ENCODE peak calls at places on chromosomes 11 and 22, in five cellular contexts. O is H1, Q is HepG2, G is A549, V is HCT116. Y is an unnamed sample.

GRCh38 chr11:27330633-27331270 is 32.3 kb downstream of the CCDC34 start:
- DNase-seq in O (no peak), Q (peak), G (no peak), V (no peak), Y (no peak)

GRCh38 chr11:79052539-79052938 is 388.3 kb downstream of the TENM4 start:
- DNase-seq in O (no peak), Q (no peak), G (no peak), V (no peak), Y (no peak)

GRCh38 chr22:44085743-44086741 is 61.9 kb downstream of the PARVB start:
- DNase-seq in O (no peak), Q (peak), G (peak), V (peak), Y (peak)

GRCh38 chr11:13061294-13061990 is 52.3 kb downstream of the RASSF10 start:
- DNase-seq in O (no peak), Q (no peak), G (no peak), V (no peak), Y (no peak)

GRCh38 chr11:72685560-72686480 is 11.6 kb upstream of the PDE2A start:
- DNase-seq in O (no peak), Q (no peak), G (no peak), V (no peak), Y (peak)

GRCh38 chr22:48579035-48579914 is 1248.4 kb downstream of the BRD1 start:
- DNase-seq in O (no peak), Q (peak), G (no peak), V (no peak), Y (no peak)

GRCh38 chr22:36323855-36324331 is 63.9 kb downstream of the MYH9 start:
- DNase-seq in O (no peak), Q (no peak), G (no peak), V (no peak), Y (no peak)

GRCh38 chr11:22800482-22800881 is 29.1 kb downstream of the SVIP start:
- DNase-seq in O (no peak), Q (no peak), G (no peak), V (no peak), Y (no peak)

GRCh38 chr22:47344414-47344813 is 582.0 kb downstream of the TBC1D22A start:
- DNase-seq in O (no peak), Q (no peak), G (no peak), V (no peak), Y (no peak)

GRCh38 chr22:28283025-28283654 is 364.1 kb upstream of the PITPNB start:
- DNase-seq in O (no peak), Q (no peak), G (no peak), V (no peak), Y (peak)

GRCh38 chr11:65506316-65506769 is 7.5 kb downstream of the MALAT1 start:
- DNase-seq in O (no peak), Q (no peak), G (no peak), V (no peak), Y (no peak)

GRCh38 chr22:50261615-50262459 is at the start of gene MAPK12:
- DNase-seq in O (peak), Q (no peak), G (no peak), V (no peak), Y (no peak)

GRCh38 chr22:25775501-25775900 is 33.5 kb downstream of the MYO18B start:
- DNase-seq in O (peak), Q (no peak), G (no peak), V (no peak), Y (peak)

GRCh38 chr11:93392862-93393261 is 62.3 kb downstream of the DEUP1 start:
- DNase-seq in O (no peak), Q (no peak), G (no peak), V (no peak), Y (no peak)

GRCh38 chr11:47915407-47916137 is 64.8 kb upstream of the PTPRJ start:
- DNase-seq in O (no peak), Q (peak), G (no peak), V (no peak), Y (no peak)

GRCh38 chr11:396511-396947 is 2.5 kb downstream of the PKP3 start:
- DNase-seq in O (no peak), Q (peak), G (peak), V (no peak), Y (no peak)

GRCh38 chr22:37898441-37899181 is 7.5 kb upstream of the MICALL1 start:
- DNase-seq in O (peak), Q (peak), G (peak), V (no peak), Y (no peak)

GRCh38 chr11:35042906-35043305 is 96.1 kb upstream of the CD44 start:
- DNase-seq in O (no peak), Q (no peak), G (no peak), V (no peak), Y (no peak)

GRCh38 chr11:86101941-86102407 is 33.1 kb upstream of the PICALM start:
- DNase-seq in O (no peak), Q (no peak), G (peak), V (no peak), Y (peak)

GRCh38 chr11:100805509-100806199 is 118.6 kb downstream of the ARHGAP42 start:
- DNase-seq in O (no peak), Q (no peak), G (no peak), V (no peak), Y (peak)

GRCh38 chr22:49632199-49633009 is 195.3 kb downstream of the BRD1 start:
- DNase-seq in O (peak), Q (peak), G (peak), V (peak), Y (peak)

GRCh38 chr11:11944444-11944843 is 64.0 kb downstream of the DKK3 start:
- DNase-seq in O (no peak), Q (no peak), G (no peak), V (no peak), Y (no peak)

GRCh38 chr22:31056986-31057599 is 24.0 kb upstream of the SMTN start:
- DNase-seq in O (no peak), Q (no peak), G (no peak), V (no peak), Y (no peak)

GRCh38 chr11:2940166-2940929 is 11.1 kb upstream of the PHLDA2 start:
- DNase-seq in O (no peak), Q (peak), G (peak), V (peak), Y (no peak)

GRCh38 chr11:105265859-105266258 is 126.3 kb upstream of the CARD18 start:
- DNase-seq in O (no peak), Q (no peak), G (no peak), V (no peak), Y (peak)
- TF ChIP-seq CEBPB in O (no peak), Q (no peak), G (no peak), V (no peak), Y (no peak)

DNA sequence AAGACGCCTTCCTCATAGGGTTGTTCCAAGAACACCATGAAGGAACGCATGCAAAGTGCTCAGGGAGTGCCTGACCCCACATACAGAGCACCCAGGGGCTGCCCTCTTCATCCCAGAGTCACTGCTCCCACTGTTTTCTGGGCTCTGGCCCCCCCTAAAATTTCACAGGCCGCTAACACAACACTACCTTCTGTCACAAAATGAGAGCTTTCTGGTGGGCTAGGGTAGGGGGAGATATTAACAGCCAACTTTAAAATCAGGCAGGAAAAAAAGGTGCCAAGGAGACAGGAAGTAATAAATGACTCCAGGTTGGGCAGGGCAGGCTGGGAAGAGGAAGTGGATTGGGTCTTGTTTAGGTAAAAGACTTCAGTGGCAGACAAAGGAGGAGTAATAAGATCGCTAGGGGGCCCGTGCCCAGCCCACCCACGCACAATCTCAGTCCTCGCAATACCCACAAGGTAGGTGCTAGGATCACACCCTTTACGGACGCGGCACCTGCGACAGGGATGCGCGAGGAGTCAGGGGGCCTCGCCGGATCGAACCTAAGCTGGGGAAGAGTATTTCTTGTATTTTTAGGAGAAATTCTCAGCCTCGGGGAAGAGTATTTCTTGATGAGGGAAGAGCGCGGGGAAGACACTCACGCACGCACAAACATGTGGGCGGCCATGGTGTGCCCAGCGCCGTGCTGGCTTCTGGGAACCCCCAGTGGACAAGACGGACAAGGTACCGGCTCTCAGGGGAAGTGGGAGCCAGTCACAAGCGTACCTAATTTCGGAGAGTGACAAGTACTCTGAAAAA is 911 bp upstream of the FAM118A start:
- DNase-seq in O (peak), Q (no peak), G (no peak), V (peak), Y (no peak)
- TF ChIP-seq CEBPB in O (no peak), Q (no peak), G (no peak), V (no peak), Y (no peak)

GRCh38 chr11:68082478-68082877 is 38.7 kb downstream of the CHKA start:
- DNase-seq in O (no peak), Q (no peak), G (no peak), V (no peak), Y (no peak)

GRCh38 chr11:68081691-68082090 is 39.5 kb downstream of the CHKA start:
- DNase-seq in O (no peak), Q (no peak), G (no peak), V (no peak), Y (no peak)

GRCh38 chr11:68076371-68077042 is 37.7 kb downstream of the TCIRG1 start:
- DNase-seq in O (no peak), Q (peak), G (no peak), V (no peak), Y (no peak)

GRCh38 chr11:68074584-68075352 is 35.9 kb downstream of the TCIRG1 start:
- DNase-seq in O (no peak), Q (no peak), G (no peak), V (no peak), Y (no peak)

GRCh38 chr11:68077617-68078592 is 39.1 kb downstream of the TCIRG1 start:
- DNase-seq in O (no peak), Q (no peak), G (no peak), V (no peak), Y (peak)
- TF ChIP-seq CEBPB in O (no peak), Q (no peak), G (no peak), V (no peak), Y (no peak)

GRCh38 chr22:20084547-20085413 is 4.7 kb downstream of the DGCR8 start:
- DNase-seq in O (peak), Q (peak), G (no peak), V (no peak), Y (no peak)
- TF ChIP-seq CEBPB in O (no peak), Q (no peak), G (no peak), V (no peak), Y (no peak)

GRCh38 chr11:107770546-107770945 is 58.7 kb upstream of the SLN start:
- DNase-seq in O (peak), Q (no peak), G (no peak), V (no peak), Y (peak)
- TF ChIP-seq CEBPB in O (no peak), Q (no peak), G (no peak), V (no peak), Y (peak)

GRCh38 chr11:108902027-108902469 is 237.2 kb downstream of the DDX10 start:
- DNase-seq in O (no peak), Q (peak), G (peak), V (no peak), Y (no peak)

GRCh38 chr11:108901359-108901758 is 236.5 kb downstream of the DDX10 start:
- DNase-seq in O (no peak), Q (no peak), G (no peak), V (no peak), Y (peak)

GRCh38 chr11:108906826-108907225 is 242.0 kb downstream of the DDX10 start:
- DNase-seq in O (no peak), Q (no peak), G (no peak), V (no peak), Y (peak)

GRCh38 chr11:108906329-108906728 is 241.5 kb downstream of the DDX10 start:
- DNase-seq in O (no peak), Q (peak), G (peak), V (no peak), Y (peak)
- TF ChIP-seq CEBPB in O (no peak), Q (no peak), G (no peak), V (peak), Y (peak)

GRCh38 chr11:102518296-102519094 is 12.1 kb downstream of the MMP7 start:
- DNase-seq in O (no peak), Q (no peak), G (no peak), V (no peak), Y (no peak)

GRCh38 chr11:102516179-102516578 is 14.4 kb downstream of the MMP7 start:
- DNase-seq in O (no peak), Q (no peak), G (no peak), V (no peak), Y (no peak)

GRCh38 chr11:102517670-102518069 is 12.9 kb downstream of the MMP7 start:
- DNase-seq in O (no peak), Q (no peak), G (no peak), V (no peak), Y (no peak)

DNA sequence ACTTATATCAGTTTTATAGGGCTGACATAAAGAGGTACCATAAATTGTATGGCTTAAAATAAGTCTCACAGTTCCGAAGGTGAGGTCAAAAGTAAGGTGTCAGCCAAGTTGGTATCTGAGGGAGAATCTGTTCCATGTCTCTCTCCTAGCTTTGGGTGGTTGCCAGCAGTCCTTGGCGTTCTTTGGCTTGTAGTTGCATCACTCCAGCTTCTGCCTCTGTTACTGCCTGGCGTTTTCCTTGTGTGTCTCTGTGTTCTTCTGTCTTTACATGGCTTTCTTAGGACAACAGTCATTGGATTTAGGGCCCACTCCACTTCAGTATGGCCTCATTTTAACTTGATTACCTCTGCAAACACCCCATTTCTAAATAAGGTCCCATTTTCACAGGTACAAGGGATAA is 16.7 kb downstream of the MMP7 start:
- DNase-seq in O (no peak), Q (no peak), G (no peak), V (no peak), Y (peak)
- TF ChIP-seq CEBPB in O (no peak), Q (peak), G (peak), V (no peak), Y (peak)

Y was measured in IMR-90.